ENCODE peak calls at places on chromosome 3, in eight cellular contexts. D is upper lobe of left lung, B is SK-N-SH, Z is colonic mucosa, A is kidney epithelial cell, G is epithelial cell of esophagus, H is astrocyte of the spinal cord, U is upper lobe of right lung. K is an unnamed sample.

GRCh38 chr3:28738425-28738824 is 389.8 kb upstream of the AZI2 start:
- DNase-seq in D (no peak), B (no peak), Z (no peak), A (no peak), G (no peak), H (no peak), U (no peak), K (no peak)

GRCh38 chr3:2783261-2783660 is 326.9 kb downstream of the IL5RA start:
- DNase-seq in D (no peak), B (no peak), Z (no peak), A (no peak), G (no peak), H (no peak), U (no peak), K (no peak)

GRCh38 chr3:37210230-37210629 is 35.8 kb upstream of the LRRFIP2 start:
- DNase-seq in D (no peak), B (no peak), Z (no peak), A (no peak), G (peak), H (no peak), U (no peak), K (peak)

GRCh38 chr3:58640700-58641372 is 25.7 kb downstream of the FAM3D start:
- DNase-seq in D (peak), B (peak), Z (peak), A (no peak), G (peak), H (peak), U (peak), K (no peak)

GRCh38 chr3:111331912-111332311 is 210.1 kb upstream of the CD96 start:
- DNase-seq in D (no peak), B (no peak), Z (no peak), A (no peak), G (no peak), H (no peak), U (no peak), K (no peak)

GRCh38 chr3:63931290-63931689 is 19.1 kb upstream of the SCAANT1 start:
- DNase-seq in D (no peak), B (peak), Z (no peak), A (no peak), G (no peak), H (no peak), U (no peak), K (no peak)

GRCh38 chr3:44955917-44956316 is 20.1 kb downstream of the ZDHHC3 start:
- DNase-seq in D (no peak), B (no peak), Z (no peak), A (no peak), G (no peak), H (no peak), U (no peak), K (no peak)

GRCh38 chr3:90015688-90016356 is 908.4 kb downstream of the EPHA3 start:
- DNase-seq in D (no peak), B (no peak), Z (no peak), A (no peak), G (peak), H (peak), U (no peak), K (no peak)

GRCh38 chr3:196775938-196776337 is 36.3 kb downstream of the PAK2 start:
- DNase-seq in D (no peak), B (no peak), Z (no peak), A (no peak), G (no peak), H (no peak), U (no peak), K (no peak)

GRCh38 chr3:3627104-3627503 is 172.1 kb upstream of the LRRN1 start:
- DNase-seq in D (no peak), B (no peak), Z (no peak), A (no peak), G (no peak), H (peak), U (no peak), K (no peak)

GRCh38 chr3:161096771-161097367 is 8.3 kb downstream of the B3GALNT1 start:
- DNase-seq in D (no peak), B (peak), Z (no peak), A (no peak), G (peak), H (no peak), U (no peak), K (no peak)

GRCh38 chr3:179446501-179446900 is 4.8 kb downstream of the GNB4 start:
- DNase-seq in D (no peak), B (no peak), Z (no peak), A (no peak), G (peak), H (peak), U (no peak), K (no peak)

GRCh38 chr3:31009881-31010280 is 115.4 kb upstream of the GADL1 start:
- DNase-seq in D (no peak), B (no peak), Z (no peak), A (peak), G (peak), H (peak), U (no peak), K (no peak)

GRCh38 chr3:28299705-28300104 is 48.8 kb upstream of the ZCWPW2 start:
- DNase-seq in D (no peak), B (no peak), Z (no peak), A (no peak), G (no peak), H (no peak), U (no peak), K (no peak)

GRCh38 chr3:191412764-191413163 is 48.2 kb upstream of the PYDC2 start:
- DNase-seq in D (no peak), B (peak), Z (no peak), A (peak), G (peak), H (peak), U (no peak), K (peak)

GRCh38 chr3:177443469-177443868 is 246.2 kb upstream of the TBL1XR1 start:
- DNase-seq in D (no peak), B (no peak), Z (peak), A (no peak), G (peak), H (peak), U (no peak), K (no peak)

DNA sequence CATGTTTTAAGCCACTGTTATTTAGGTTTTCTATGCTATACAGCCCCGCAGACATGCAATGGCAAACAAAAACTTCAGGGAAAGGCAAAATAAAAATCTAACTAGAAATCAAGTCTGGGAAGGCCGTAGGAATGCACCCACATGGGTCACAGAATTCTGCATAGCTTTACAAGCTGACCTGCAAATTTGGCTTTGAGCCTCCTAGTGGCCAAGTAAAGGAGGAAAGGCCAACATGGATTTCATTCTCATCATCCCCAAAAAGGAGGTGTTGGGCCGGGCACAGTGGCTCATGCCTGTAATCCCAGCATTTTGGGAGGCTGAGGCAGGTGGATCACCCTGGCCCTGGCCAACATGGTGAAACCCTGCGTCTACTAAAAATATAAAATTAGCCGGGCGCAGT is 124.3 kb downstream of the FBLN2 start:
- DNase-seq in D (no peak), B (no peak), Z (no peak), A (no peak), G (no peak), H (no peak), U (no peak), K (no peak)
- TF ChIP-seq CTCF in D (no peak), B (peak), Z (no peak), A (peak), G (peak), H (peak), U (peak), K (peak)

GRCh38 chr3:13550791-13551360 is 2.0 kb downstream of the FBLN2 start:
- DNase-seq in D (peak), B (no peak), Z (no peak), A (no peak), G (no peak), H (no peak), U (no peak), K (no peak)
- H3K4me3 ChIP-seq in D (no peak), B (no peak), Z (no peak), A (no peak), G (no peak), H (no peak), U (no peak), K (no peak)

GRCh38 chr3:47370887-47371697 is 9.7 kb upstream of the PTPN23 start:
- DNase-seq in D (no peak), B (peak), Z (peak), A (no peak), G (peak), H (no peak), U (no peak), K (no peak)
- TF ChIP-seq CTCF in D (no peak), B (peak), Z (peak), A (peak), G (peak), H (peak), U (peak), K (peak)

DNA sequence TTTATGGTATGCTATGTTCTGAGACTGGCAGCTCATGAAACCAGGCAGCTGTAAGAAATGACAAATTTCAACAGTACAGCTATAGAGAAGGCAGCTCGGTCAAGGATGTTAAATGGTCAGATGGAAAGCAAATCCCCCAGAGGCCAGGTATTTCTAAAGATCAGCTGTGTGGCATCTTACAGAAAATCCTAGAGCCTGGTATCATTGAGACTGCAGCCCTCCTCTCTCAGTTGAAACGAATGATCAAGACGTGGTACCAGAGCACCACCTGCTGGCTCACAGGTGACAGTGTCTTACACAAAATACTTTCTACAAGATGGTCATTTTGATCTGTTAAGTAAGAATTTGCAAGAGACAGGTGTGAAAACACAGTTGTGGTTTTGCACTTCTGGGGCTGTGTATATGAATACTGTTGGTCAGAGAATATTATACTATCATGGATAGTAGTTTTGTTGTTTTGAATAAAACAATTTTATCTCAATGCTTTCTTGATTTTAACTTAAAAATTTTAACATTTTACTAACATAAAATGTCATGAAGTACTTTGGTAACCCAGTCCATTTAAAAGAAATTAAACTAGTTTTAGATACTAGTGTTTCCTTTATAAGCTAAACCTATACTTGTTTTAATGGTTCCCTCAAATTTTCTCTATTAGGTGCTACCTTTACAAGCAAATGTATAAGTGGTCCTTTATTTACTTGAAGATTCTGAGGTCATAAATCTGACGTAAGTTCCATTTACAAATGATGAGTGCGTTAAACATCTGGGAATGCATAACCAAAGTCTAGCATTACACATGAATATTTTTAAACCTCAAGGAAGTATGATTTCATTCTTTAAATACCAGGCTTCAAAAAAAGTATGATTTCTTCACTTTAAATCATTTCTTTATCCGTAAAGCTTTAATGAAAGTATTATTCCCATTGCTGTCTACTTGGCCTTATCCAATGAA is 121.9 kb downstream of the PDZRN3 start:
- DNase-seq in D (no peak), B (peak), Z (peak), A (no peak), G (peak), H (peak), U (no peak), K (no peak)
- H3K4me3 ChIP-seq in D (no peak), B (no peak), Z (no peak), A (no peak), G (no peak), H (no peak), U (no peak), K (no peak)

DNA sequence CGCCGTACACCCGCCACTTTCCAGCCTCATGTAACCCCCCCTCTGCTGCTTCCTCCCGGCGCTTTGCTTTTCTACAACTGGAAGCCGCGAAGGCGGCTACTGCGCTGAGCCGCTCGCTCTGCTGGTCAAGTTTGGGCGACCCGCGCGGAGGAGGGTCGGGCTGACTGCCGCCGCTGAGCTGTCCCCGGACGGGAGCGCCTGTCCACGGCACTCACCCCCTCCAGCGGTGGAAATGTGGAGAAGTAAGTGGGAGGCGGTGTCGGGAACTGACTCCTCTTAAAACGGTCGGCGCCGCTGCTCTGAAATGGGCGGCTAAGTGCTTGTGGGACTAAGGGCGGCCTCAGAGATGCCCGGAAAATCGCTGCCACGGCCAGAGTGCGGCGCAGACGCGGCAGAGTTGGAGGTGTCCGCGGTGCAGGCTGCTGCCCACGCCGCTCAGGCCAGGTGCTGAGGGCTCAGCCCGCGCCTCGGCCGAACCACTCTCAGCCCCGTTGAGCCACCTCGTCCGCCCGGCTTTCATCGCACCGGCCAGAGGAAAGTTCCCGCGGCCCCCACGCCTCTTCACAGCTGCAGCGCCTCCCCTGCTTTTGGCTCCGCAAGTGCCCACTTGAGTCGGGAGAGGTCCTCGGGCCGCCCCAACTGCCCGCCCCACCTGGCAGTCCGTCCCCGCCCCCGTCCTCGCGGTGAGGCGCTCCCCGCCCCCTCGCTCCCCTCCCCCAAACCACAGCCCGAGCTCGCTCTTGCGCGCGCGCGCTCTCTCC is 394 bp upstream of the EPHA6 start:
- DNase-seq in D (peak), B (peak), Z (peak), A (peak), G (peak), H (peak), U (peak), K (peak)
- TF ChIP-seq CTCF in D (no peak), B (peak), Z (no peak), A (no peak), G (peak), H (peak), U (no peak), K (peak)

GRCh38 chr3:141878812-141879211 is 2.4 kb downstream of the ATP1B3 start:
- DNase-seq in D (no peak), B (peak), Z (peak), A (no peak), G (peak), H (peak), U (no peak), K (no peak)

GRCh38 chr3:141876891-141877561 is 583 bp downstream of the ATP1B3 start:
- DNase-seq in D (no peak), B (peak), Z (peak), A (no peak), G (peak), H (peak), U (peak), K (no peak)

GRCh38 chr3:141878326-141878725 is 1.9 kb downstream of the ATP1B3 start:
- DNase-seq in D (no peak), B (no peak), Z (no peak), A (no peak), G (no peak), H (peak), U (no peak), K (no peak)

GRCh38 chr3:141876381-141876890 is at the start of gene ATP1B3:
- DNase-seq in D (peak), B (peak), Z (peak), A (peak), G (peak), H (peak), U (peak), K (no peak)

DNA sequence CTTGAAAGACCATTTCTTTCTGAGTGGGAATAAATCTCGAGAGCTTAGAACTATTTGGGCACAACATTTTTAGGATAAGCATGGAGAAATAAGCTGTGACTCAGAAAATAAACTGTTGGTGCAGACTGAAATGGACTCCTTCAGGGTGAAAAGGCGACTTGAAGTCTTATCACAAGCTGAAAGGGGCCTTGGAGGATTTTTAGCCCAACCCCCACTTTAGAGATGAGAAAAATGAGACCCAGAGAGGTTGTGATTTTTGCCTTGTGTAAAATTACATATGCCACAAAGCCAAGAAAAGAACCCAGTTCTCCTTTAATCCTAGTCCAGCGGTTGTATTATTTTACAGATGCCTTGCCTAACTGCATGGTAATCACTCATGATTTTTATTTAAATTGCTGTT is 1.5 kb downstream of the ATP1B3 start:
- DNase-seq in D (no peak), B (no peak), Z (peak), A (no peak), G (peak), H (peak), U (no peak), K (no peak)
- H3K4me3 ChIP-seq in D (peak), B (peak), Z (peak), A (peak), G (peak), H (peak), U (peak), K (peak)

GRCh38 chr3:39468108-39468436 is 592 bp downstream of the MOBP start:
- DNase-seq in D (no peak), B (no peak), Z (no peak), A (no peak), G (no peak), H (no peak), U (no peak), K (no peak)
- TF ChIP-seq CTCF in D (no peak), B (no peak), Z (no peak), A (no peak), G (no peak), H (no peak), U (no peak), K (no peak)

GRCh38 chr3:49868951-49869454 is 703 bp downstream of the CAMKV start:
- DNase-seq in D (peak), B (peak), Z (no peak), A (no peak), G (no peak), H (no peak), U (no peak), K (no peak)
- H3K4me3 ChIP-seq in D (peak), B (peak), Z (peak), A (no peak), G (no peak), H (no peak), U (peak), K (peak)

GRCh38 chr3:72738752-72739520 is 109.3 kb downstream of the SHQ1 start:
- DNase-seq in D (peak), B (peak), Z (peak), A (no peak), G (peak), H (no peak), U (peak), K (peak)

GRCh38 chr3:72727726-72728125 is 120.5 kb downstream of the SHQ1 start:
- DNase-seq in D (no peak), B (no peak), Z (no peak), A (no peak), G (no peak), H (no peak), U (no peak), K (no peak)

GRCh38 chr3:72728329-72728889 is 119.8 kb downstream of the SHQ1 start:
- DNase-seq in D (no peak), B (no peak), Z (no peak), A (no peak), G (no peak), H (no peak), U (no peak), K (no peak)

GRCh38 chr3:72728958-72729467 is 119.2 kb downstream of the SHQ1 start:
- DNase-seq in D (no peak), B (peak), Z (no peak), A (no peak), G (peak), H (no peak), U (no peak), K (no peak)

GRCh38 chr3:72733676-72734075 is 114.6 kb downstream of the SHQ1 start:
- DNase-seq in D (no peak), B (no peak), Z (no peak), A (no peak), G (no peak), H (no peak), U (no peak), K (no peak)
- TF ChIP-seq CTCF in D (no peak), B (no peak), Z (no peak), A (no peak), G (no peak), H (no peak), U (no peak), K (no peak)

K was measured in retinal pigment epithelial cell.